ENCODE peak calls at places on chromosomes 13 and 19, in four cellular contexts. Z, M, F and Q are unnamed samples.

GRCh38 chr13:21673592-21674270 is 2.9 kb downstream of the FGF9 start:
- DNase-seq in Z (no peak), M (no peak), F (peak), Q (no peak)

GRCh38 chr13:83825676-83826075 is 56.6 kb downstream of the SLITRK1 start:
- DNase-seq in Z (no peak), M (no peak), F (no peak), Q (no peak)

GRCh38 chr19:49599378-49600298 is 8.7 kb downstream of the PRR12 start:
- DNase-seq in Z (no peak), M (no peak), F (no peak), Q (no peak)

GRCh38 chr13:29754486-29754806 is 96.0 kb downstream of the UBL3 start:
- DNase-seq in Z (peak), M (no peak), F (peak), Q (no peak)

GRCh38 chr19:15498910-15499309 is 9.4 kb upstream of the CYP4F22 start:
- DNase-seq in Z (no peak), M (no peak), F (no peak), Q (no peak)

GRCh38 chr13:58239774-58240268 is 608.3 kb downstream of the PCDH17 start:
- DNase-seq in Z (no peak), M (no peak), F (no peak), Q (no peak)

GRCh38 chr19:6402834-6403608 is 10.1 kb upstream of the GTF2F1 start:
- DNase-seq in Z (peak), M (no peak), F (no peak), Q (no peak)

GRCh38 chr13:40653558-40654318 is 12.7 kb downstream of the FOXO1 start:
- DNase-seq in Z (no peak), M (no peak), F (no peak), Q (no peak)

GRCh38 chr13:63408227-63409202 is 1992.9 kb upstream of the PCDH20 start:
- DNase-seq in Z (no peak), M (no peak), F (no peak), Q (no peak)

GRCh38 chr13:108360139-108360538 is 90.6 kb downstream of the TNFSF13B start:
- DNase-seq in Z (no peak), M (no peak), F (no peak), Q (no peak)

GRCh38 chr19:35717665-35718344 is at the start of gene KMT2B:
- DNase-seq in Z (no peak), M (no peak), F (peak), Q (no peak)

GRCh38 chr19:34482380-34483250 is 1.1 kb downstream of the WTIP start:
- DNase-seq in Z (no peak), M (no peak), F (no peak), Q (no peak)

GRCh38 chr19:6678690-6679109 is 8.7 kb upstream of the TNFSF14 start:
- DNase-seq in Z (no peak), M (no peak), F (no peak), Q (no peak)

GRCh38 chr19:14381689-14382474 is 638 bp downstream of the ADGRE5 start:
- DNase-seq in Z (no peak), M (no peak), F (peak), Q (no peak)

GRCh38 chr19:19205416-19206410 is 2.5 kb upstream of the NR2C2AP start:
- DNase-seq in Z (no peak), M (no peak), F (no peak), Q (no peak)

GRCh38 chr13:27481766-27482165 is 31.4 kb upstream of the MTIF3 start:
- DNase-seq in Z (peak), M (peak), F (peak), Q (no peak)
- TF ChIP-seq CBX5 in Z (no peak), M (no peak), F (no peak), Q (no peak)

GRCh38 chr19:46513461-46514236 is 18.0 kb upstream of the PNMA8B start:
- DNase-seq in Z (peak), M (peak), F (peak), Q (no peak)
- TF ChIP-seq CBX5 in Z (no peak), M (no peak), F (no peak), Q (no peak)

GRCh38 chr13:38667526-38668094 is 19.3 kb upstream of the FREM2 start:
- DNase-seq in Z (no peak), M (no peak), F (no peak), Q (no peak)

GRCh38 chr13:38674208-38674607 is 12.7 kb upstream of the FREM2 start:
- DNase-seq in Z (no peak), M (no peak), F (no peak), Q (no peak)

GRCh38 chr13:38669234-38669964 is 17.5 kb upstream of the FREM2 start:
- DNase-seq in Z (no peak), M (no peak), F (no peak), Q (no peak)

GRCh38 chr13:38664920-38665319 is 22.0 kb upstream of the FREM2 start:
- DNase-seq in Z (no peak), M (no peak), F (no peak), Q (no peak)

GRCh38 chr13:38670627-38671026 is 16.2 kb upstream of the FREM2 start:
- DNase-seq in Z (no peak), M (no peak), F (no peak), Q (no peak)
- TF ChIP-seq CBX5 in Z (no peak), M (no peak), F (no peak), Q (no peak)

GRCh38 chr13:112616586-112617381 is 28.8 kb upstream of the TUBGCP3 start:
- DNase-seq in Z (peak), M (no peak), F (peak), Q (no peak)
- TF ChIP-seq CBX5 in Z (no peak), M (no peak), F (no peak), Q (no peak)

GRCh38 chr13:34935841-34936240 is 6.2 kb upstream of the NBEA start:
- DNase-seq in Z (no peak), M (no peak), F (no peak), Q (no peak)
- TF ChIP-seq CBX5 in Z (no peak), M (no peak), F (no peak), Q (no peak)

DNA sequence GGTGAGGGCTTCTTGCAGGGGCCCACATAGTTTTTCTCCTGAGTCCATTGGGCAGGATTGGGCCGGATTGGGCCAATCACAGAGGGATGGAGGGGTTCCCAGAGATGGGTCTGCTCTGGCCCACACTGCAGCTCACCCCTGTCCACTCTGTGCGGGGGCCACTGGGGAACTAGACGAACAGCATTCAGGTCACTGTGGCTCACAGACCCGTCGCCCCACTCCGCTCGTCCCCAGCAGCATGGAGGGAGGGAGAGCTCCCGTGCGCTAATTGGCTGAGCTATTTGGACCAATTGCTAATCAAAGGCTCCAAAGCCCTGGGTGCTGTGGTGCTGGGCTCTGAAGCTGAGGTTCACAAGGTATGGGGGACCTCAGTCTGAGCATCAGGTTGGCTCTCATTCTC is 11.3 kb downstream of the NACC1 start:
- DNase-seq in Z (no peak), M (no peak), F (no peak), Q (no peak)
- TF ChIP-seq CBX5 in Z (no peak), M (no peak), F (no peak), Q (no peak)

DNA sequence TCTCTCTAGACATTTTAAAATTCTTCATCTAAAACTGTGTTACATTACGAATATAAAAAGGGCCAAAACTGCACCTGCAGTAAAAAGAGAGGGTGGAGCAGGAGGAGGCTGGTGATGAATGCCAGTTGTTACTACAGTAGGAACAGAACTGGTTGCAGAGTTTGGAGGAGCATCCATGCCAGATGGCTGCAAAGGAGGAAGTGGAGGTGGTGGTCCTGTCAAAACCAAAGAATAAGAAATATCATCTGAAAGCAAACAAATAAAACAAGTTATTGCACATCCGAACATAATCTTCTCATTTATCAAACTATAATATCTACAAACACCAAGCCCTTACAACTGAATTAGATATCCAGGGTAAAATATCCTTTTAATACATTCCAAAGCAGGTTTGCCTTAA is 40.1 kb downstream of the RBM26 start:
- DNase-seq in Z (no peak), M (no peak), F (no peak), Q (no peak)
- TF ChIP-seq CBX5 in Z (no peak), M (no peak), F (no peak), Q (no peak)